ENCODE peak calls at places on chromosomes 16 and 17, in four cellular contexts. U is upper lobe of right lung; S is activated CD8-positive, alpha-beta memory T cell treated with anti-CD3 and anti-CD28 coated beads, Interleukin-2, amount 50 U/mL, for 4 hours; V is heart right ventricle. K is an unnamed sample.

GRCh38 chr16:4387769-4388168 is 16.1 kb downstream of the VASN start:
- DNase-seq in U (no peak), S (no peak), V (no peak), K (no peak)

GRCh38 chr17:78893684-78894083 is 9.3 kb downstream of the CEP295NL start:
- DNase-seq in U (no peak), S (no peak), V (no peak), K (no peak)

GRCh38 chr17:37532751-37533150 is 43.1 kb downstream of the DUSP14 start:
- DNase-seq in U (no peak), S (no peak), V (no peak), K (no peak)

GRCh38 chr16:24635900-24636610 is 93.4 kb upstream of the TNRC6A start:
- DNase-seq in U (peak), S (no peak), V (peak), K (no peak)

GRCh38 chr16:69443809-69444611 is 19.6 kb downstream of the CYB5B start:
- DNase-seq in U (no peak), S (peak), V (no peak), K (no peak)

GRCh38 chr16:87132361-87133014 is 184.7 kb downstream of the C16orf95 start:
- DNase-seq in U (peak), S (no peak), V (peak), K (no peak)

GRCh38 chr16:84841787-84842300 is 22.1 kb downstream of the CRISPLD2 start:
- DNase-seq in U (peak), S (no peak), V (no peak), K (no peak)

GRCh38 chr17:83200746-83201145 is 121.3 kb downstream of the METRNL start:
- DNase-seq in U (peak), S (peak), V (peak), K (no peak)

GRCh38 chr17:50139950-50140885 is 10.3 kb upstream of the SAMD14 start:
- DNase-seq in U (peak), S (peak), V (peak), K (no peak)

GRCh38 chr16:81443688-81444447 is 740 bp upstream of the CMIP start:
- DNase-seq in U (peak), S (no peak), V (peak), K (no peak)

GRCh38 chr17:49277638-49278037 is 47.1 kb upstream of the PHOSPHO1 start:
- DNase-seq in U (peak), S (no peak), V (no peak), K (peak)

K was measured in chondrocyte.